ENCODE peak calls at places on chromosome 1, in eight cellular contexts. Z, V, D, F, M, W, X and H are unnamed samples.

GRCh38 chr1:12063141-12064072 is at the start of gene TNFRSF8:
- DNase-seq in D (peak), M (no peak), W (no peak), Z (peak), F (no peak), V (no peak), X (peak), H (no peak)

GRCh38 chr1:181469829-181470228 is 13.5 kb upstream of the CACNA1E start:
- DNase-seq in X (no peak), D (peak), W (no peak), M (peak), Z (no peak), F (peak), V (no peak), H (no peak)

GRCh38 chr1:28516518-28516956 is 10.7 kb downstream of the RCC1 start:
- DNase-seq in M (no peak), Z (no peak), F (no peak), V (no peak), D (no peak), X (no peak), W (no peak), H (no peak)

GRCh38 chr1:205325334-205325884 is 3.9 kb upstream of the NUAK2 start:
- DNase-seq in V (peak), W (no peak), M (peak), F (peak), X (peak), D (peak), Z (peak), H (peak)

GRCh38 chr1:233015965-233016364 is 65.6 kb downstream of the NTPCR start:
- DNase-seq in X (no peak), F (no peak), W (no peak), V (no peak), D (no peak), Z (no peak), M (no peak), H (no peak)

GRCh38 chr1:230534224-230534623 is 108.1 kb upstream of the COG2 start:
- DNase-seq in X (no peak), F (no peak), D (no peak), W (no peak), M (no peak), Z (no peak), V (no peak), H (no peak)

GRCh38 chr1:197615693-197616011 is 159.6 kb downstream of the DENND1B start:
- DNase-seq in F (no peak), D (no peak), M (no peak), W (no peak), Z (no peak), V (no peak), X (no peak), H (no peak)

GRCh38 chr1:19955529-19956170 is 23.8 kb downstream of the PLA2G2A start:
- DNase-seq in D (no peak), F (no peak), X (no peak), Z (no peak), V (no peak), M (no peak), W (no peak), H (no peak)

GRCh38 chr1:93374334-93375106 is 28.8 kb downstream of the DR1 start:
- DNase-seq in M (no peak), F (no peak), Z (no peak), D (no peak), W (no peak), X (no peak), V (no peak), H (no peak)

GRCh38 chr1:93502561-93502960 is 54.6 kb downstream of the FNBP1L start:
- DNase-seq in X (no peak), M (no peak), D (no peak), V (no peak), F (no peak), Z (no peak), W (no peak), H (no peak)

GRCh38 chr1:39105061-39105840 is 79.1 kb downstream of the NDUFS5 start:
- DNase-seq in X (peak), W (peak), M (peak), Z (peak), D (peak), F (no peak), V (peak), H (peak)

GRCh38 chr1:60171793-60172192 is 98.2 kb upstream of the C1orf87 start:
- DNase-seq in W (no peak), D (peak), Z (no peak), V (no peak), X (no peak), M (no peak), F (peak), H (no peak)

GRCh38 chr1:30405081-30405480 is 318.3 kb downstream of the MATN1 start:
- DNase-seq in W (peak), D (no peak), F (no peak), Z (no peak), X (no peak), M (no peak), V (no peak), H (peak)

GRCh38 chr1:215131291-215131690 is 48.8 kb downstream of the KCNK2 start:
- DNase-seq in W (no peak), M (no peak), V (no peak), D (no peak), X (no peak), Z (no peak), F (no peak), H (no peak)